ENCODE peak calls at places on chromosomes 4 and X, in seven cellular contexts. One of them, this sample, is unnamed.

GRCh38 chr4:71595576-71596108 is 188.2 kb downstream of the GC start:
- DNase-seq in esophagus squamous epithelium: no peak
- DNase-seq in activated CD4-positive, alpha-beta T cell treated with anti-CD3 and anti-CD28 coated beads, Interleukin-2, amount 50 U/mL, for 4 hours: no peak
- DNase-seq in NCI-H226: no peak
- DNase-seq in pulmonary artery endothelial cell: no peak
- DNase-seq in NCI-H1092 treated with DMSO at 0.1 percent for 48 hours: peak; percentile 94
- DNase-seq in GM13977: no peak
- DNase-seq in this sample: no peak

GRCh38 chrX:153438522-153438921 is 7.3 kb downstream of the TREX2 start:
- DNase-seq in esophagus squamous epithelium: no peak
- DNase-seq in activated CD4-positive, alpha-beta T cell treated with anti-CD3 and anti-CD28 coated beads, Interleukin-2, amount 50 U/mL, for 4 hours: no peak
- DNase-seq in NCI-H226: peak; percentile 2
- DNase-seq in pulmonary artery endothelial cell: no peak
- DNase-seq in NCI-H1092 treated with DMSO at 0.1 percent for 48 hours: peak; percentile 60
- DNase-seq in GM13977: no peak
- DNase-seq in this sample: no peak

GRCh38 chrX:10769165-10769564 is 148.8 kb upstream of the MID1 start:
- DNase-seq in esophagus squamous epithelium: no peak
- DNase-seq in activated CD4-positive, alpha-beta T cell treated with anti-CD3 and anti-CD28 coated beads, Interleukin-2, amount 50 U/mL, for 4 hours: no peak
- DNase-seq in NCI-H226: peak; percentile 7
- DNase-seq in pulmonary artery endothelial cell: no peak
- DNase-seq in NCI-H1092 treated with DMSO at 0.1 percent for 48 hours: peak; percentile 75
- DNase-seq in GM13977: peak; percentile 49
- DNase-seq in this sample: no peak

GRCh38 chrX:145881175-145881867 is 63.7 kb downstream of the SLITRK2 start:
- DNase-seq in esophagus squamous epithelium: no peak
- DNase-seq in activated CD4-positive, alpha-beta T cell treated with anti-CD3 and anti-CD28 coated beads, Interleukin-2, amount 50 U/mL, for 4 hours: no peak
- DNase-seq in NCI-H226: no peak
- DNase-seq in pulmonary artery endothelial cell: no peak
- DNase-seq in NCI-H1092 treated with DMSO at 0.1 percent for 48 hours: no peak
- DNase-seq in GM13977: no peak
- DNase-seq in this sample: no peak

GRCh38 chr4:98565646-98566403 is 92.6 kb downstream of the TSPAN5 start:
- DNase-seq in esophagus squamous epithelium: no peak
- DNase-seq in activated CD4-positive, alpha-beta T cell treated with anti-CD3 and anti-CD28 coated beads, Interleukin-2, amount 50 U/mL, for 4 hours: no peak
- DNase-seq in NCI-H226: no peak
- DNase-seq in pulmonary artery endothelial cell: no peak
- DNase-seq in NCI-H1092 treated with DMSO at 0.1 percent for 48 hours: no peak
- DNase-seq in GM13977: no peak
- DNase-seq in this sample: no peak

GRCh38 chr4:687975-688694 is 816 bp downstream of the SLC49A3 start:
- DNase-seq in esophagus squamous epithelium: no peak
- DNase-seq in activated CD4-positive, alpha-beta T cell treated with anti-CD3 and anti-CD28 coated beads, Interleukin-2, amount 50 U/mL, for 4 hours: no peak
- DNase-seq in NCI-H226: no peak
- DNase-seq in pulmonary artery endothelial cell: no peak
- DNase-seq in NCI-H1092 treated with DMSO at 0.1 percent for 48 hours: no peak
- DNase-seq in GM13977: no peak
- DNase-seq in this sample: no peak

GRCh38 chr4:98493305-98493704 is 165.1 kb downstream of the TSPAN5 start:
- DNase-seq in esophagus squamous epithelium: no peak
- DNase-seq in activated CD4-positive, alpha-beta T cell treated with anti-CD3 and anti-CD28 coated beads, Interleukin-2, amount 50 U/mL, for 4 hours: no peak
- DNase-seq in NCI-H226: no peak
- DNase-seq in pulmonary artery endothelial cell: no peak
- DNase-seq in NCI-H1092 treated with DMSO at 0.1 percent for 48 hours: no peak
- DNase-seq in GM13977: peak; percentile 43
- DNase-seq in this sample: no peak

GRCh38 chr4:22500831-22501714 is 14.8 kb downstream of the ADGRA3 start:
- DNase-seq in esophagus squamous epithelium: no peak
- DNase-seq in activated CD4-positive, alpha-beta T cell treated with anti-CD3 and anti-CD28 coated beads, Interleukin-2, amount 50 U/mL, for 4 hours: no peak
- DNase-seq in NCI-H226: peak; percentile 77
- DNase-seq in pulmonary artery endothelial cell: no peak
- DNase-seq in NCI-H1092 treated with DMSO at 0.1 percent for 48 hours: no peak
- DNase-seq in GM13977: no peak
- DNase-seq in this sample: no peak

GRCh38 chr4:25065901-25066610 is 35.3 kb upstream of the LGI2 start:
- DNase-seq in esophagus squamous epithelium: no peak
- DNase-seq in activated CD4-positive, alpha-beta T cell treated with anti-CD3 and anti-CD28 coated beads, Interleukin-2, amount 50 U/mL, for 4 hours: no peak
- DNase-seq in NCI-H226: no peak
- DNase-seq in pulmonary artery endothelial cell: no peak
- DNase-seq in NCI-H1092 treated with DMSO at 0.1 percent for 48 hours: no peak
- DNase-seq in GM13977: no peak
- DNase-seq in this sample: no peak

GRCh38 chr4:148103647-148104355 is 338.4 kb downstream of the NR3C2 start:
- DNase-seq in esophagus squamous epithelium: no peak
- DNase-seq in activated CD4-positive, alpha-beta T cell treated with anti-CD3 and anti-CD28 coated beads, Interleukin-2, amount 50 U/mL, for 4 hours: no peak
- DNase-seq in NCI-H226: peak; percentile 70
- DNase-seq in pulmonary artery endothelial cell: no peak
- DNase-seq in NCI-H1092 treated with DMSO at 0.1 percent for 48 hours: no peak
- DNase-seq in GM13977: no peak
- DNase-seq in this sample: no peak

GRCh38 chr4:6916587-6917444 is 7.2 kb downstream of the TBC1D14 start:
- DNase-seq in esophagus squamous epithelium: no peak
- DNase-seq in activated CD4-positive, alpha-beta T cell treated with anti-CD3 and anti-CD28 coated beads, Interleukin-2, amount 50 U/mL, for 4 hours: peak; percentile 48
- DNase-seq in NCI-H226: no peak
- DNase-seq in pulmonary artery endothelial cell: no peak
- DNase-seq in NCI-H1092 treated with DMSO at 0.1 percent for 48 hours: no peak
- DNase-seq in GM13977: no peak
- DNase-seq in this sample: no peak

GRCh38 chr4:18025263-18025662 is 3.7 kb upstream of the LCORL start:
- DNase-seq in esophagus squamous epithelium: no peak
- DNase-seq in activated CD4-positive, alpha-beta T cell treated with anti-CD3 and anti-CD28 coated beads, Interleukin-2, amount 50 U/mL, for 4 hours: no peak
- DNase-seq in NCI-H226: no peak
- DNase-seq in pulmonary artery endothelial cell: no peak
- DNase-seq in NCI-H1092 treated with DMSO at 0.1 percent for 48 hours: no peak
- DNase-seq in GM13977: peak; percentile 19
- DNase-seq in this sample: no peak